ENCODE peak calls at places on chromosomes 4 and X, in five cellular contexts. O is A549, C is K562, A is GM23338, V is HepG2. N is an unnamed sample.

GRCh38 chr4:56530269-56531148 is 24.9 kb downstream of the ARL9 start:
- DNase-seq in O (peak), C (peak), A (peak), V (peak), N (no peak)

GRCh38 chr4:3415471-3416141 is 26.2 kb upstream of the HGFAC start:
- DNase-seq in O (no peak), C (no peak), A (no peak), V (no peak), N (no peak)

GRCh38 chr4:85548841-85549240 is 73.9 kb downstream of the ARHGAP24 start:
- DNase-seq in O (no peak), C (no peak), A (no peak), V (no peak), N (no peak)

GRCh38 chr4:125313497-125313896 is 1.3 kb upstream of the FAT4 start:
- DNase-seq in O (peak), C (peak), A (peak), V (peak), N (no peak)

GRCh38 chr4:139734201-139734874 is 68.7 kb downstream of the MGST2 start:
- DNase-seq in O (no peak), C (no peak), A (no peak), V (no peak), N (no peak)

GRCh38 chr4:25827897-25828296 is 34.9 kb downstream of the SEL1L3 start:
- DNase-seq in O (no peak), C (no peak), A (no peak), V (no peak), N (no peak)

GRCh38 chrX:39688576-39689373 is 409.0 kb downstream of the BCOR start:
- DNase-seq in O (peak), C (peak), A (peak), V (peak), N (no peak)

GRCh38 chrX:152897216-152898144 is at the start of gene ZNF185:
- DNase-seq in O (peak), C (peak), A (peak), V (no peak), N (no peak)

GRCh38 chr4:657338-658030 is 16.6 kb downstream of the ATP5ME start:
- DNase-seq in O (no peak), C (no peak), A (peak), V (no peak), N (no peak)

GRCh38 chr4:177301127-177301639 is 8.5 kb upstream of the NEIL3 start:
- DNase-seq in O (no peak), C (no peak), A (no peak), V (no peak), N (no peak)

GRCh38 chr4:177297781-177298391 is 11.8 kb upstream of the NEIL3 start:
- DNase-seq in O (no peak), C (no peak), A (no peak), V (no peak), N (no peak)

GRCh38 chr4:177308125-177308524 is 1.5 kb upstream of the NEIL3 start:
- DNase-seq in O (peak), C (no peak), A (no peak), V (peak), N (no peak)

GRCh38 chr4:177302371-177303100 is 7.1 kb upstream of the NEIL3 start:
- DNase-seq in O (no peak), C (no peak), A (no peak), V (no peak), N (no peak)
- TF ChIP-seq JUNB in O (no peak), C (no peak), A (no peak), V (no peak), N (no peak)

GRCh38 chr4:67522851-67523671 is 22.2 kb downstream of the CENPC start:
- DNase-seq in O (no peak), C (peak), A (no peak), V (no peak), N (no peak)
- TF ChIP-seq JUNB in O (no peak), C (no peak), A (no peak), V (no peak), N (no peak)

GRCh38 chr4:7905461-7905915 is 34.2 kb downstream of the AFAP1 start:
- DNase-seq in O (no peak), C (no peak), A (no peak), V (no peak), N (no peak)

GRCh38 chr4:7906171-7906581 is 33.5 kb downstream of the AFAP1 start:
- DNase-seq in O (no peak), C (no peak), A (no peak), V (no peak), N (no peak)

GRCh38 chr4:7904108-7904516 is 35.5 kb downstream of the AFAP1 start:
- DNase-seq in O (no peak), C (no peak), A (no peak), V (no peak), N (no peak)

GRCh38 chr4:7903686-7904085 is 36.0 kb downstream of the AFAP1 start:
- DNase-seq in O (no peak), C (no peak), A (no peak), V (no peak), N (no peak)

GRCh38 chr4:7904942-7905341 is 34.7 kb downstream of the AFAP1 start:
- DNase-seq in O (peak), C (no peak), A (no peak), V (no peak), N (no peak)
- TF ChIP-seq JUNB in O (no peak), C (no peak), A (no peak), V (no peak), N (no peak)

GRCh38 chr4:76543378-76543777 is 108.3 kb downstream of the SHROOM3 start:
- DNase-seq in O (no peak), C (no peak), A (no peak), V (no peak), N (no peak)

GRCh38 chr4:76547167-76547760 is 112.2 kb downstream of the SHROOM3 start:
- DNase-seq in O (no peak), C (no peak), A (no peak), V (no peak), N (no peak)

GRCh38 chr4:76548704-76549103 is 113.7 kb downstream of the SHROOM3 start:
- DNase-seq in O (no peak), C (no peak), A (no peak), V (no peak), N (no peak)

GRCh38 chr4:76545161-76545884 is 110.3 kb downstream of the SHROOM3 start:
- DNase-seq in O (no peak), C (no peak), A (no peak), V (no peak), N (no peak)

DNA sequence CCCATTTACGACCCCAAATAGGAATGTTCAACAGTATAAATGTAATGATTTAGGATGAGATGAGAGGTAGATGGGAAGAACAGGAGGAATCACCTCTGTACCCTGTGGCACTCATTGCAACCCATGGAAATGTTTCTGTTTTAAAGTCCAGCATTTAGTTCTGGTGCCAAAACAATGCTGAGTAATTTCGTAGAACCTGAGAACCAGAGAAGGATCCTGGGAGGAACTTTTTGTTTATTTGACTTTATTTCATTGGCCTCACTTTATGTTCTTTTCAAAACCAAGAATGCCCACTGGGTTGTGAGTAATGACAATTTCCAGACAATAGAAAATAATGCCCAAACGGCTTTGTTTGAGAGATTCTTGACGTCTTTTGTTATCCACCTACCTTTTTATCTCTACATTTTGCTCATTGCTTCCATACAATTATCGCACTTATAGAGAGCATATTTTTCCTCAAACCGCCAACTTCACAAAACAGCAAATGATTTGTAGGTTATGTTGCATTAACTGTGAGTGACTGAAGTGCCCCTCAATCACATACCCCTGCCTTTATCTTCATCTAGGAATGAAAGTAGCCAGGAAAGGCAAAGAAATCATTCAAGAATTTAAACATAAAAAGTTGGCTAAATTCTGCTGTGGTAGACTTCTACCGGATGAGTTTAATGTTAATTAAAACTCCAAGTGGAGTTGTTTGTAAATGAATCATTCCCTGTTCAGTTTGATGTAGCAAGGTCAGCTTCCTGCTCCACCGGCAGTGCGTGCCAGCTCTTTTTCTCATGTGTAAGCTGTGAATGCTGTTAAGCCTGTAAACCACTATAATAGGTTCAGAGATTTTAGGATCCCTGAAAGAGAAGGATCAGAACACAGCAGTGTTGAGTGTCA is 111.5 kb downstream of the SHROOM3 start:
- DNase-seq in O (no peak), C (no peak), A (no peak), V (no peak), N (no peak)
- TF ChIP-seq JUNB in O (no peak), C (no peak), A (no peak), V (no peak), N (no peak)